ENCODE peak calls at places on chromosomes 4 and X, in seven cellular contexts. Y is IMR-90, T is vagina, Q is body of pancreas, P is tibial nerve, L is testis, V is Peyer's patch. A is an unnamed sample.

GRCh38 chr4:122845760-122846159 is 19.1 kb downstream of the FGF2 start:
- DNase-seq in T (no peak), Y (no peak), V (no peak), Q (no peak), L (no peak), P (no peak), A (no peak)

GRCh38 chr4:181301735-181302380 is 941.3 kb upstream of the TENM3 start:
- DNase-seq in L (peak; percentile 44), T (no peak), V (peak; percentile 74), P (no peak), Q (peak; percentile 72), Y (peak; percentile 43), A (no peak)

GRCh38 chrX:48714573-48714972 is 18.0 kb downstream of the SUV39H1 start:
- DNase-seq in Q (no peak), T (no peak), Y (peak; percentile 17), L (no peak), P (no peak), V (no peak), A (no peak)

GRCh38 chr4:108681321-108681809 is 31.0 kb downstream of the OSTC start:
- DNase-seq in Y (no peak), T (no peak), P (no peak), Q (no peak), V (no peak), L (no peak), A (no peak)

GRCh38 chrX:105228602-105229001 is 8.1 kb upstream of the TEX13A start:
- DNase-seq in T (no peak), P (no peak), Q (no peak), L (no peak), V (no peak), Y (no peak), A (no peak)

GRCh38 chr4:112109455-112110425 is 35.5 kb upstream of the FAM241A start:
- DNase-seq in P (no peak), T (no peak), L (no peak), Q (no peak), Y (peak; percentile 44), V (no peak), A (no peak)

GRCh38 chr4:173538148-173538902 is 8.3 kb upstream of the HAND2 start:
- DNase-seq in V (no peak), L (no peak), Q (peak; percentile 41), P (no peak), T (no peak), Y (no peak), A (no peak)

GRCh38 chrX:69556094-69557011 is 52.2 kb downstream of the NALF2 start:
- DNase-seq in V (no peak), P (no peak), Q (peak; percentile 35), T (no peak), L (peak; percentile 18), Y (no peak), A (no peak)

GRCh38 chr4:149718500-149718899 is 97.1 kb downstream of the IQCM start:
- DNase-seq in V (no peak), L (no peak), Y (no peak), P (no peak), T (no peak), Q (no peak), A (no peak)

DNA sequence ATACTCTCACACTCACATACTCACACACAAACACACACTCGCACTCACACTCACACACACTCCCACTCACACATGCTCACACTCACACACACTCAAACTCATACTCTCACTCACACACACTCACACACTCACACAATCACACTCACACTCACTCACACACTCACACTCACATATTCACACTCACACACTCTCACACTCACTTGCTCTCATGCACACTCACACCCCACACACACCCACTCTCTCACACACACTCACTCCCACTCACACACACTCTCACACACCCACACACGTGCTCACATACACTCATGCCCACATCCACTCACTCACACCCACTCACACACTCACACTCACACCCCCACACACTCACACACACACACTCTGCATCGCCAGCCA is 4.9 kb upstream of the ATP2B3 start:
- DNase-seq in V (no peak), T (no peak), Q (no peak), P (no peak), L (no peak), Y (no peak), A (no peak)
- TF ChIP-seq POLR2A in V (no peak), T (no peak), Q (no peak), P (no peak), L (no peak), Y (no peak), A (no peak)

GRCh38 chr4:105181259-105181658 is 34.6 kb downstream of the TET2 start:
- DNase-seq in Y (no peak), T (no peak), P (no peak), Q (no peak), V (no peak), L (no peak), A (no peak)
- H3K27ac ChIP-seq in Y (no peak overlapping the region), T (no peak overlapping the region), P (no peak overlapping the region), Q (no peak overlapping the region), V (no peak overlapping the region), L (no peak overlapping the region), A (no peak overlapping the region)

GRCh38 chr4:118350961-118351360 is 1.8 kb downstream of the PRSS12 start:
- DNase-seq in T (no peak), V (no peak), P (no peak), L (no peak), Q (no peak), Y (no peak), A (no peak)

GRCh38 chr4:118352843-118353373 is at the start of gene PRSS12:
- DNase-seq in Y (peak; percentile 75), V (peak; percentile 87), P (no peak), L (peak; percentile 83), Q (peak; percentile 89), T (no peak), A (no peak)

GRCh38 chr4:118354913-118355312 is 2.1 kb upstream of the PRSS12 start:
- DNase-seq in Q (no peak), L (no peak), T (no peak), V (no peak), Y (no peak), P (no peak), A (no peak)

GRCh38 chr4:118351851-118352827 is 664 bp downstream of the PRSS12 start:
- DNase-seq in L (peak; percentile 63), P (no peak), Q (peak; percentile 76), Y (peak; percentile 59), T (no peak), V (peak; percentile 79), A (no peak)

GRCh38 chr4:118353452-118353851 is 649 bp upstream of the PRSS12 start:
- DNase-seq in T (no peak), Y (no peak), L (peak; percentile 20), P (no peak), Q (no peak), V (no peak), A (no peak)
- H3K4me3 ChIP-seq in T (peak overlapping the region; percentile 63), Y (peak overlapping the region; percentile 92), L (peak overlapping the region; percentile 63), P (peak overlapping the region; percentile 60), Q (no peak overlapping the region), V (peak overlapping the region; percentile 45), A (peak overlapping the region; percentile 76)

DNA sequence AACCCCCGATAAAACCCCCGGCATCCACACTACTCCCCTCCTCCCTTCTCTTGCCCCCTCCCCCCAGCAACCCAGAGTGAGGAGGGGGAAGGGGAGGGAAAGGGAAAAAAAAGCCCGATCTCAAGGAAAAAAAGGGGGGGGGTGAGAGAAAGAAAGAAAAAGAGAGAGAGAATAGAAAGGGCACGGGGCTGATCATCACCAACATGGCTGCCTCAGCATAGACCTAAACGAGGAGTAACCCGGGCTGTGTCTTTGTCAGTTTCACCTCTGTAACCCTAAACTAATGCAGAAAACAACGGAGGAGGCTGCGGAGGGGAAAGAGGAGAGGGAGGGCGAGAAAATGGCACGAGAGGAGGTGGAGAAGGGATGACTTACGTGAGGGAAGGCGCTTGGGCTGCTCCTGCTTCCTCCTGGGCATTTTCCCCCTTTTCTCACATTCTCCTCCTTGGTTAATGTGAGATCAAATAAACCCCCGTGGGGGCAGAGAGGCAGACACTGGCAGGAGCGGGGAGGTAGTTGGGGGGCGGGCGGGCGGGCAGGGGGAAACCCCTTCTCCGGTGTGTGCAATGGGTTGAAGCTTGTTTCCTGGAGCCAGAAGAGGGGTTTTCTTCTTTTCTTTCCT is 522 bp downstream of the ZNF827 start:
- DNase-seq in L (peak; percentile 65), V (peak; percentile 59), Q (peak; percentile 40), P (no peak), Y (peak; percentile 27), T (no peak), A (no peak)
- TF ChIP-seq POLR2A in L (no peak), V (no peak), Q (no peak), P (no peak), Y (no peak), T (no peak), A (no peak)

GRCh38 chr4:38791005-38791404 is 8.2 kb upstream of the TLR10 start:
- DNase-seq in L (no peak), Q (no peak), T (no peak), P (no peak), V (no peak), Y (no peak), A (no peak)

GRCh38 chr4:38785901-38786402 is 3.2 kb upstream of the TLR10 start:
- DNase-seq in T (no peak), Y (no peak), Q (no peak), L (no peak), V (no peak), P (no peak), A (no peak)

GRCh38 chr4:38787693-38788092 is 4.9 kb upstream of the TLR10 start:
- DNase-seq in T (no peak), Q (no peak), V (no peak), Y (no peak), P (no peak), L (no peak), A (no peak)

GRCh38 chr4:38785041-38785790 is 2.4 kb upstream of the TLR10 start:
- DNase-seq in P (no peak), L (no peak), V (no peak), Q (no peak), T (no peak), Y (no peak), A (no peak)

GRCh38 chr4:38788327-38788726 is 5.5 kb upstream of the TLR10 start:
- DNase-seq in T (no peak), Q (no peak), V (no peak), L (no peak), Y (peak; percentile 63), P (no peak), A (no peak)
- H3K27ac ChIP-seq in T (no peak overlapping the region), Q (no peak overlapping the region), V (no peak overlapping the region), L (no peak overlapping the region), Y (no peak overlapping the region), P (no peak overlapping the region), A (no peak overlapping the region)

DNA sequence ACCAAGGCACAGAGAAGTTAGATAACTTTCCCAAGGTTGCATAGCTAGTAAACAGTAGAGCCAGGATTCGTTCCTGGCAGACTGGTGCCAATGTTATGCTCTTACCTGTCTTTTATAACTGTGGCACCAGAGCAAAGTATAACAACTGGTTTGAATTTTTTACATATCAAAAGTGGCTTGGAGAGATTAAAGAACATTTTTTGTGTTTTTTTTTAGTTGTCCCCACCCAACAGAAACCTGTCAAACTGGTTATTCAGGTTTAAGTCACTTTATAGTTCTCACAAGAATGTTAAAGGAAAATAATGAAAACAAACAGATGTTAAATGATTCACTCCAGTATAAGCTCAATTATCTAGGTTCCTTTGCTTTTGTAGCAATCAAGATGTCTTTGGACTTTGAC is 15.6 kb upstream of the FAM47E start:
- DNase-seq in V (no peak), T (no peak), Q (peak; percentile 67), Y (no peak), L (no peak), P (no peak), A (no peak)
- H3K4me3 ChIP-seq in V (no peak overlapping the region), T (no peak overlapping the region), Q (no peak overlapping the region), Y (no peak overlapping the region), L (no peak overlapping the region), P (no peak overlapping the region), A (no peak overlapping the region)

A was measured in esophagus squamous epithelium.